ENCODE peak calls at places on chromosome 4, in six cellular contexts. J, H, S, A, E and N are unnamed samples. For H3K36me3, the result is how much of the 10 kb centered on the place peaks cover.

GRCh38 chr4:150722908-150723362 is 141.0 kb downstream of the MAB21L2 start:
- DNase-seq in J (no peak), S (peak), H (no peak), A (peak), E (no peak), N (peak)

GRCh38 chr4:73780243-73780642 is 39.9 kb downstream of the CXCL8 start:
- DNase-seq in S (no peak), A (no peak), H (no peak), E (no peak), J (no peak), N (no peak)

GRCh38 chr4:175906397-175906796 is 94.3 kb upstream of the GPM6A start:
- DNase-seq in S (no peak), A (no peak), E (no peak), J (no peak), H (no peak), N (no peak)

GRCh38 chr4:13367691-13368090 is 116.4 kb downstream of the RAB28 start:
- DNase-seq in J (no peak), E (no peak), A (no peak), S (no peak), H (no peak), N (no peak)

GRCh38 chr4:26181616-26182015 is 139.2 kb upstream of the RBPJ start:
- DNase-seq in A (no peak), H (no peak), E (no peak), J (no peak), S (peak), N (no peak)

GRCh38 chr4:108384544-108384943 is 215.8 kb upstream of the LEF1 start:
- DNase-seq in H (no peak), S (no peak), A (no peak), E (no peak), J (no peak), N (no peak)

GRCh38 chr4:87108142-87108546 is 112.3 kb downstream of the KLHL8 start:
- DNase-seq in S (peak), H (no peak), E (peak), A (peak), J (no peak), N (peak)

GRCh38 chr4:114998316-114998715 is 115.1 kb downstream of the NDST4 start:
- DNase-seq in A (peak), E (no peak), J (no peak), H (no peak), S (no peak), N (peak)

GRCh38 chr4:88108747-88109122 is 49.7 kb downstream of the ABCG2 start:
- DNase-seq in A (no peak), J (no peak), E (no peak), S (no peak), H (no peak), N (peak)

GRCh38 chr4:81527115-81527514 is 55.4 kb upstream of the RASGEF1B start:
- DNase-seq in H (no peak), S (no peak), A (no peak), J (no peak), E (no peak), N (no peak)

GRCh38 chr4:114383721-114384120 is 214.9 kb upstream of the UGT8 start:
- DNase-seq in A (peak), H (no peak), J (no peak), E (no peak), S (peak), N (peak)

GRCh38 chr4:115675721-115676120 is 562.3 kb upstream of the NDST4 start:
- DNase-seq in S (no peak), H (no peak), A (peak), E (no peak), J (no peak), N (no peak)

GRCh38 chr4:67106846-67107467 is 438.3 kb downstream of the CENPC start:
- DNase-seq in H (no peak), E (no peak), J (no peak), A (peak), S (no peak), N (no peak)

GRCh38 chr4:124420166-124420695 is 292.3 kb downstream of the ANKRD50 start:
- DNase-seq in E (no peak), S (no peak), J (no peak), H (no peak), A (no peak), N (no peak)

GRCh38 chr4:8203817-8204216 is 4.7 kb downstream of the SH3TC1 start:
- DNase-seq in H (no peak), E (no peak), J (no peak), A (no peak), S (no peak), N (no peak)

GRCh38 chr4:8201341-8201781 is 2.3 kb downstream of the SH3TC1 start:
- DNase-seq in S (no peak), J (peak), A (no peak), E (no peak), H (no peak), N (no peak)

GRCh38 chr4:8202108-8202507 is 3.0 kb downstream of the SH3TC1 start:
- DNase-seq in H (no peak), E (no peak), J (no peak), A (no peak), S (no peak), N (no peak)

GRCh38 chr4:8204576-8205227 is 5.6 kb downstream of the SH3TC1 start:
- DNase-seq in A (no peak), S (no peak), J (no peak), E (no peak), H (no peak), N (no peak)

DNA sequence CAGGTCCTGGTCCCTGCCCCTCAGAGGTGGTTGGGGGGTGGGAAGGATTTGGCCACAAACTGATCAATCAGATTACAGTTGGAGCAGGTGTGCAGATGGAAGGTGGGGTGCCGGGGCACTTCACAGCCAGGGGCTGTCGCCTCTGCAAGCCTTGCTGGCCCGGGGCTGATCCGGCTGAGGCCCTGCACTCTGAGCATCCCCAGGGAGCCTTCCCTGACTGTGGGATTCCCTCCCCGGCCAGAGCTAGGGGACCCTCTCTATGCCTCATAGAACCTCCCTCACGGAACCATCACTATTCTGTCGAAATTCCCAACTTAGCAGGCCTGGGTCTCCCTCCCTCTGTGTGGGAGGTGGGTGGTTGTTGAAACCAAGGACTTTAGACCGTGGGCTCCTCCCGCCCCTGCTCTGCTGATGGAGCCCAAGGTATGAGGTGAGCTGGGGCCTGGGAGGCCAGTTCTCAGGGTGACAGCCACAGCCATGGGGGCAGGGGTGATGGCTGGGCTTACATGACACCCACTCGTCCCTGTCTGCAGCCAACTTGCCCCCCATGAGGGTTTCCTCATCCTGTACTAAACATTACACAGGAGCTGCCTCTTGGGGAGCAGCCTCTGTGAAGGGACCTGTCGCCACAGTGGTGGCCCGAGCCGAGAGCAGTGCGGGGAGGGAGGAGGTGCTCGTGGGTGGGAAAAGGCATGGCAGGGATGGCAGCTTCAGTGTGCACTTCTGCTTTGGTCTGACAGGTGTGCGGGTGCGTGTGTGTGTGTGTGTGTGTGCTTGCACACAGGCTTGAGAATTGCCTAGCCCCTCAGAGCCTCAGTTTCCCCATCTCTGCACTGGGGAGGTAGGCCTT is 3.7 kb downstream of the SH3TC1 start:
- DNase-seq in H (no peak), E (no peak), J (no peak), S (no peak), A (no peak), N (no peak)
- H3K4me3 ChIP-seq in H (no peak), E (no peak), J (peak), S (no peak), A (no peak), N (no peak)

GRCh38 chr4:24425868-24426267 is 158.5 kb downstream of the DHX15 start:
- DNase-seq in J (no peak), E (no peak), S (no peak), A (no peak), H (no peak), N (no peak)

GRCh38 chr4:24428850-24429249 is 155.5 kb downstream of the DHX15 start:
- DNase-seq in H (no peak), J (no peak), A (no peak), E (no peak), S (no peak), N (no peak)

GRCh38 chr4:24419147-24420034 is 165.0 kb downstream of the DHX15 start:
- DNase-seq in H (peak), S (peak), E (peak), A (peak), J (peak), N (peak)

GRCh38 chr4:24422644-24423043 is 161.7 kb downstream of the DHX15 start:
- DNase-seq in H (no peak), S (no peak), E (no peak), J (no peak), A (no peak), N (no peak)

GRCh38 chr4:24423670-24424069 is 160.7 kb downstream of the DHX15 start:
- DNase-seq in A (no peak), J (no peak), H (no peak), S (no peak), E (no peak), N (no peak)
- H3K36me3 ChIP-seq in A (under half), J (under half), H (under half), S (under half), E (under half), N (under half)

GRCh38 chr4:5845035-5845905 is 47.6 kb downstream of the CRMP1 start:
- DNase-seq in H (no peak), A (no peak), E (no peak), S (no peak), J (no peak), N (no peak)
- H3K9ac ChIP-seq in H (no peak), A (no peak), E (no peak), S (no peak), J (no peak), N (no peak)

GRCh38 chr4:40283968-40284367 is 51.2 kb upstream of the CHRNA9 start:
- DNase-seq in J (no peak), S (peak), A (no peak), H (no peak), E (no peak), N (no peak)

GRCh38 chr4:40294339-40294738 is 40.8 kb upstream of the CHRNA9 start:
- DNase-seq in E (no peak), S (no peak), J (no peak), H (no peak), A (no peak), N (no peak)

GRCh38 chr4:40292313-40292759 is 42.8 kb upstream of the CHRNA9 start:
- DNase-seq in S (peak), E (no peak), H (no peak), A (peak), J (no peak), N (no peak)

GRCh38 chr4:40288547-40288946 is 46.6 kb upstream of the CHRNA9 start:
- DNase-seq in E (no peak), S (no peak), H (no peak), A (no peak), J (no peak), N (no peak)

GRCh38 chr4:40289366-40290188 is 45.6 kb upstream of the CHRNA9 start:
- DNase-seq in S (no peak), A (no peak), E (no peak), H (no peak), J (no peak), N (peak)
- H3K4me3 ChIP-seq in S (no peak), A (no peak), E (no peak), H (peak), J (no peak), N (no peak)

GRCh38 chr4:2688697-2689096 is 67.4 kb downstream of the TNIP2 start:
- DNase-seq in J (no peak), H (no peak), A (no peak), S (no peak), E (no peak), N (no peak)
- H3K36me3 ChIP-seq in J (under half), H (under half), A (half or more), S (under half), E (half or more), N (half or more)

GRCh38 chr4:911221-911751 is 20.8 kb downstream of the GAK start:
- DNase-seq in J (no peak), S (no peak), H (no peak), A (no peak), E (no peak), N (no peak)
- H3K9ac ChIP-seq in J (no peak), S (no peak), H (no peak), A (no peak), E (no peak), N (no peak)

GRCh38 chr4:98639108-98639507 is 19.3 kb downstream of the TSPAN5 start:
- DNase-seq in A (no peak), J (no peak), S (no peak), H (no peak), E (no peak), N (no peak)

GRCh38 chr4:98639523-98639922 is 18.9 kb downstream of the TSPAN5 start:
- DNase-seq in S (no peak), J (peak), H (peak), E (no peak), A (peak), N (peak)

GRCh38 chr4:98641906-98642668 is 16.3 kb downstream of the TSPAN5 start:
- DNase-seq in A (no peak), H (no peak), J (no peak), E (no peak), S (no peak), N (no peak)

GRCh38 chr4:98642991-98643426 is 15.4 kb downstream of the TSPAN5 start:
- DNase-seq in J (no peak), E (no peak), H (no peak), S (peak), A (peak), N (peak)

GRCh38 chr4:98641393-98641792 is 17.0 kb downstream of the TSPAN5 start:
- DNase-seq in E (no peak), S (no peak), J (no peak), H (no peak), A (no peak), N (no peak)
- H3K4me3 ChIP-seq in E (no peak), S (no peak), J (no peak), H (no peak), A (no peak), N (no peak)

GRCh38 chr4:55868691-55869090 is 15.2 kb downstream of the EXOC1 start:
- DNase-seq in A (no peak), J (no peak), S (no peak), H (no peak), E (no peak), N (peak)
- H3K36me3 ChIP-seq in A (half or more), J (under half), S (under half), H (under half), E (half or more), N (half or more)

DNA sequence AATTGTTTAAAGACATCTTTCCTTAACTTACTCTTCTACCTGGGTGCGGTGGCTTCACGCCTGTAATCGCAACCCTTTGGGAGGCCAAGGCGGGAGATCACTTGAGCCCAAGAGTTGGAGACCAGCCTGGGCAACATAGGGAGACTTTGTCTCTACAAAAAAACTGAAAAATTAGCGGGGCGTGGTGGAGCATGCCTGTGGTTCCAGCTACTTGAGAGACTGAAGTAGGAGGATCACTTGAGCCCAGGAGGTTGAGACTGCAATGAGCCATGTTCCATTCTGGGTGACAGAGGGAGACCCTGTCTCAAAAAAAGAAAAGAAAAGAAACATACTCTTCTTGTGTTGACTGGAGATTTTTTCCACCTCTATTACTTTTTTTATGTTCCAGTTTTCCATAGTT is 181.9 kb downstream of the RAPGEF2 start:
- DNase-seq in E (no peak), J (no peak), S (no peak), H (no peak), A (no peak), N (no peak)
- H3K9ac ChIP-seq in E (no peak), J (no peak), S (no peak), H (no peak), A (no peak), N (no peak)